ENCODE peak calls at places on chromosomes 5 and 9, in six cellular contexts. M, I, Q, T, D and N are unnamed samples.

GRCh38 chr9:88056876-88057275 is 81.4 kb downstream of the SPATA31C2 start:
- DNase-seq in I (no peak), T (no peak), M (no peak), D (no peak), Q (no peak), N (no peak)

GRCh38 chr5:101590384-101590783 is 687.3 kb upstream of the ST8SIA4 start:
- DNase-seq in T (no peak), Q (no peak), D (no peak), I (no peak), M (peak), N (no peak)

GRCh38 chr9:137663584-137663983 is 44.8 kb downstream of the EHMT1 start:
- DNase-seq in M (no peak), D (no peak), Q (no peak), I (no peak), T (no peak), N (no peak)

GRCh38 chr5:87009146-87009545 is 258.5 kb upstream of the RASA1 start:
- DNase-seq in D (no peak), M (no peak), T (no peak), Q (no peak), I (no peak), N (no peak)

GRCh38 chr9:30039712-30040111 is 2344.7 kb upstream of the ACO1 start:
- DNase-seq in I (no peak), T (no peak), D (no peak), Q (no peak), M (no peak), N (no peak)

GRCh38 chr5:87136096-87136495 is 131.6 kb upstream of the RASA1 start:
- DNase-seq in M (no peak), Q (no peak), D (no peak), I (no peak), T (no peak), N (no peak)

GRCh38 chr9:136328622-136329041 is 1.3 kb downstream of the GPSM1 start:
- DNase-seq in D (peak), I (no peak), T (no peak), M (no peak), Q (no peak), N (no peak)

GRCh38 chr9:3769646-3770045 is 243.8 kb upstream of the RFX3 start:
- DNase-seq in T (no peak), D (no peak), I (no peak), Q (no peak), M (no peak), N (no peak)

GRCh38 chr5:160021818-160022446 is 13.0 kb downstream of the TTC1 start:
- DNase-seq in I (peak), M (peak), D (peak), Q (peak), T (peak), N (peak)

GRCh38 chr5:142747034-142747433 is 23.1 kb upstream of the ARHGAP26 start:
- DNase-seq in Q (no peak), M (no peak), T (no peak), I (no peak), D (no peak), N (no peak)

GRCh38 chr9:100222674-100223073 is 123.6 kb downstream of the INVS start:
- DNase-seq in T (no peak), Q (no peak), M (no peak), D (peak), I (peak), N (no peak)

GRCh38 chr9:35795701-35796100 is 4.3 kb downstream of the NPR2 start:
- DNase-seq in D (no peak), M (no peak), I (no peak), T (no peak), Q (no peak), N (no peak)

GRCh38 chr5:143349127-143349526 is 54.4 kb downstream of the NR3C1 start:
- DNase-seq in D (no peak), I (no peak), M (no peak), Q (no peak), T (no peak), N (no peak)

GRCh38 chr9:129322641-129323375 is 144.7 kb upstream of the IER5L start:
- DNase-seq in T (no peak), I (no peak), Q (no peak), M (no peak), D (no peak), N (no peak)

GRCh38 chr9:134570151-134570621 is 71.4 kb upstream of the COL5A1 start:
- DNase-seq in D (no peak), T (peak), I (no peak), M (no peak), Q (no peak), N (no peak)

GRCh38 chr5:153952893-153953292 is 85.8 kb downstream of the FAM114A2 start:
- DNase-seq in M (no peak), D (no peak), Q (no peak), I (no peak), T (no peak), N (no peak)

GRCh38 chr5:6856658-6857057 is 143.4 kb downstream of the TENT4A start:
- DNase-seq in D (no peak), M (no peak), I (no peak), T (no peak), Q (no peak), N (no peak)

GRCh38 chr9:128007566-128008138 is 26.9 kb upstream of the EEIG1 start:
- DNase-seq in Q (peak), I (no peak), T (no peak), M (no peak), D (peak), N (peak)

GRCh38 chr9:131800885-131801284 is 61.0 kb upstream of the RAPGEF1 start:
- DNase-seq in D (no peak), Q (no peak), T (no peak), I (no peak), M (no peak), N (no peak)

GRCh38 chr5:130885027-130885426 is 280.0 kb downstream of the HINT1 start:
- DNase-seq in M (no peak), Q (no peak), D (no peak), I (no peak), T (no peak), N (peak)

GRCh38 chr9:113572076-113572861 is 108.7 kb downstream of the RGS3 start:
- DNase-seq in D (no peak), M (no peak), T (no peak), Q (peak), I (no peak), N (no peak)

GRCh38 chr5:36666986-36667385 is 60.6 kb downstream of the SLC1A3 start:
- DNase-seq in M (no peak), T (no peak), Q (no peak), I (no peak), D (no peak), N (no peak)

GRCh38 chr9:22208846-22209585 is 199.9 kb upstream of the CDKN2B start:
- DNase-seq in D (no peak), T (no peak), M (no peak), I (no peak), Q (no peak), N (no peak)

GRCh38 chr9:111467778-111468367 is 16.3 kb downstream of the ECPAS start:
- DNase-seq in D (no peak), T (no peak), Q (no peak), M (no peak), I (no peak), N (no peak)

GRCh38 chr5:32311404-32312193 is 1.1 kb downstream of the MTMR12 start:
- DNase-seq in Q (no peak), D (no peak), M (no peak), I (no peak), T (no peak), N (no peak)

DNA sequence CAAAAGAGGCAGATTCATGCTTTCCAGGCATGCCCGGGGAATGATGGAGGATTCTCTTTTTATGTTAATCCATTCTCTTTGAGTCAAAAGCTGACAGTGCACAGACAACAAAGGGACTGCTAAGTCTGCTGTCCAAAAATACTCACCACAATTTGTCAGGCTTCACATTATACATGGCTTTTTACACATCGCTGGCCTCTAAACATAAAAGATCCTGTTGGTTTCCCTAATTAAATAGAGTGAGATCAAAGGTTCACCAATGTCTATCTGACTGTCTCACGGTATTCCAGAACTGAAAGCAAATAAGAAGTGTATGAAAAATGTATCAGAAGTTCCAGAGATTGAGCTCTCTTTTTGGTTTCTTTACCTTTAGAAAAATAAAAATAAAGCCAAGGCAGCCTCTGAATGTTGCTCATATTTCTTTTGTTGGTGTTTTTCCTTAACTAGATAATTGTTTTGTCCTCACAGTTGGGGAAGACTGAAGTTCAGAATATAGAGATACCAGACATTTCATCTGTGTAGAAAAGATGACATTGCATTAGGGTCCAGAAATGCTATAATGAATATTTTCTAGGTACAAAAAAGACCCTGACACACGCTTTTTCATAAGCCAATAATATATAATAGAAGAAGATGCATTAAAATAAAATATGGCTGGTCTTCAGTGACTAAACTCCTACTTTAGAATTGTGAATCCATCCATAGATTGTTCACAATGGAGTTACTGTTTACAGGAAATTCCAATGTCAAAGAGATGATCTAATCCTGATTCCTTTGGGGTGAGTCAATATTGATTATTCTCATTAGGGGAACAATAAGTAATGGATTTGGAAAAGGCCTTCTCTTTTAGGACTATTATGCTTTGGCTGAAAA is 688.2 kb upstream of the CDH6 start:
- DNase-seq in I (no peak), Q (no peak), M (no peak), T (no peak), D (peak), N (peak)
- TF ChIP-seq JUN in I (no peak), Q (no peak), M (no peak), T (peak), D (no peak), N (peak)

GRCh38 chr5:1015545-1015944 is 6.9 kb downstream of the NKD2 start:
- DNase-seq in T (no peak), Q (no peak), M (no peak), D (no peak), I (no peak), N (no peak)
- TF ChIP-seq JUN in T (no peak), Q (no peak), M (no peak), D (no peak), I (no peak), N (no peak)

GRCh38 chr5:150103678-150104549 is 17.6 kb upstream of the CSF1R start:
- DNase-seq in I (no peak), M (no peak), T (no peak), Q (no peak), D (no peak), N (no peak)

GRCh38 chr5:150106669-150107068 is 20.3 kb upstream of the CSF1R start:
- DNase-seq in Q (no peak), I (no peak), M (no peak), T (no peak), D (no peak), N (no peak)

GRCh38 chr5:150107909-150108447 is 21.6 kb upstream of the CSF1R start:
- DNase-seq in M (no peak), I (no peak), D (no peak), T (no peak), Q (no peak), N (no peak)

GRCh38 chr5:150104550-150104870 is 18.2 kb upstream of the CSF1R start:
- DNase-seq in Q (no peak), T (no peak), D (no peak), M (no peak), I (no peak), N (no peak)

DNA sequence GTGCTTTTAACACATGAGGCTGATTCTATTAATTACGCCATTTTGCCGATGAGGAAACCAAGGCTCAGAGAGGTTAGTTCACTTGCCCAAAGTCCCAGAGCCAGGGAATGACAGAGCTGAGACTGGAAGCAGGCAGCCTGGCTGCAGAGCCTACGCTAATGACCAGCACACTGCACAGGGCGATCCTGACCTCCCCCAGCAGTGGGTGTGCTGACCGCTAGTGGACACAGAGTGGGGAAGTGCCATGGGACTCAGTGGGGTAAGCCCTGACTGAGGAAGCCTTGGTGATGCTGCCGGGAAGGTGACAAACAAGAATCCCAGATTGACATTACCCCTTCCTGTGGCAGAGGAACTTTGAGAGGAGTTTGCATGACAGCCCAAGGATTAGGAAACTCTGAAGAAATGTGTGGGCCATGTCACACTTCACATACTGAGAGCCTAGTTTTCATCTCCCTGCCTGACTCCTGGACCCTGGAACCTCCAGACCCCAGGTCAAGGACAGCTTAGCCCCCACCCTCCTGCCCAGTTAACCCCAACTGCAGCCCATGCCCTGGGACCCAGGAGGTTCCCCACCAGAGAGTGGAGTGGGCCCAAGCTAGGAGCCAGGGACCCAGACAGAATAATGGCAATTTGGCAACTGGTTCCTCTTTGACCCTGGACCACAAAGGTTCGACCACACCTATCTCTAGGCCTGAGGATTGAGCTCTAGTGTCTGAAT is 19.7 kb upstream of the CSF1R start:
- DNase-seq in I (no peak), T (no peak), D (no peak), M (no peak), Q (no peak), N (no peak)
- TF ChIP-seq JUN in I (no peak), T (no peak), D (no peak), M (no peak), Q (no peak), N (no peak)

DNA sequence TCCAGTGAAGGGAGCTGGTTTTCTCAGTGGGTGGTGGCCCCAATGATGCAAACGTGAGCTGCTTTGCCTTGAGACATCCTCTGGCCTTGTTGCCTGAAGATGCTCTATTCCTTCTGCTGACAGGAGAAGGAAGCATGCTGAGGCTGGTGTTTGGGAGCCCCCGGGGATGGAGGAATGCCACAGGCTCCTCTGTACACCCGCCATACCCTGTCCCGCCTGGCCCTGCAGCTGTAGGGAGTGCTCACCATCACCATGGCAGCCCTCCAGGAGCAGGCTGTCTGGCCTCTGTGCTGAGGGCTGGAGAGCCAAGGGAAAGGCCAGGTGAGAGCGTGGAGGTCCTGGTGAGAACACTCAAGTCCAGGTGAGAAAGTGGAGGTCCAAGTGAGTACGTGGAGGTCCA is 134.4 kb downstream of the MRPL36 start:
- DNase-seq in I (no peak), D (no peak), T (no peak), Q (no peak), M (no peak), N (no peak)
- TF ChIP-seq JUN in I (no peak), D (no peak), T (no peak), Q (no peak), M (no peak), N (no peak)

DNA sequence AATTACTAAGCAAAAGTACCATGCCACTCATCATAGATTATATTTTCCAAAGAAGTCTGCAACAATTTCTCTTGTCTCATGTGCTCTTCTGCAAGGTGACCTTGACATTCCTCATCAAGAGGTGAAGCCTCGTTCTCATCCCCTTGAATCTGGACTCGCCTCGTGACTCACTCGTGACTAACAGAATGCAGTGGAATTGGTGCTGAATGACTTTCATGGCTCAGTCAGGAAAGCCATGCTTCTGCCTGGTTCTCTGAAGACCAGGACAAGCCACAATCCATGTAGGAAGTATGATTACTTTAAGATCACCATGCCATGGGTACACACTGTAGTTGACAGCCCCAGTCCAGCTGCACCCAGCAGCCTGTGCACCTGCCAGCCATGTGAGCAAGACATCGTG is 335.8 kb downstream of the GADD45G start:
- DNase-seq in D (no peak), T (no peak), Q (no peak), M (no peak), I (no peak), N (no peak)
- TF ChIP-seq JUN in D (no peak), T (no peak), Q (no peak), M (no peak), I (no peak), N (no peak)

DNA sequence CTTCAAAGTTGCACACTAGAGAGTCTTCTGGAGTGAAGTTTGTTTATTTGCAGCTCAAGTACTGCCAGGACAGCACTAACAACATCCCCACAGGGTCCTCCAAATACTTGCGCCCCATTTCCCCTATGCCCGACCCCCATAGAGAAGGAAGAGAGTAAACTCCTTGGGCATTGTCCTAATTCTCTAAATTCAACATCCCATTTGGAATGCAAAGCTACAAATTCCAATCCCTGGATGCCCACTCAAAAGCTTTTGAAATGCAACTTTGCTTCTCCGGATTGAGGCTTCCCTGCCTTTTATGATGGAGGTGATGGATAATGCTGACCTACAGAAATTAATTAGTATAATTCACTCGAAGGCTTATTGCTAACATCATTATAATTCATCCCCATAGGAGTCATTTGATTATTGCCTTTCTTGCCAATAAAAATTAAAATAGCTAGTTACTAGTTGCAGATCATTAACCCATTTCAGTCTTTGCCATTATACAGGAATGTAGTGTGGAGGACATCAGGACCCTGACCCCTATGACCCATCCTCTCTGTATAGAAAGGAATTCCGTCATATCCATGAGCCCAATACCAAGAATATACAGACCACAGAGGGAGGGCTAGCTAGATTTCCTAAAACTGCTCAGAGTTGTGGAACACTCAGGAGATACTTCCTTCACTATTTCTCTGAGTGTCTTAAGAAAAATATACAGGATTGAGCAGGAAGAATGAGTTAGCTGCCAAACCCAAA is 277.6 kb downstream of the ZNF608 start:
- DNase-seq in M (peak), D (no peak), I (no peak), Q (no peak), T (peak), N (no peak)
- TF ChIP-seq JUN in M (no peak), D (no peak), I (no peak), Q (no peak), T (no peak), N (no peak)

DNA sequence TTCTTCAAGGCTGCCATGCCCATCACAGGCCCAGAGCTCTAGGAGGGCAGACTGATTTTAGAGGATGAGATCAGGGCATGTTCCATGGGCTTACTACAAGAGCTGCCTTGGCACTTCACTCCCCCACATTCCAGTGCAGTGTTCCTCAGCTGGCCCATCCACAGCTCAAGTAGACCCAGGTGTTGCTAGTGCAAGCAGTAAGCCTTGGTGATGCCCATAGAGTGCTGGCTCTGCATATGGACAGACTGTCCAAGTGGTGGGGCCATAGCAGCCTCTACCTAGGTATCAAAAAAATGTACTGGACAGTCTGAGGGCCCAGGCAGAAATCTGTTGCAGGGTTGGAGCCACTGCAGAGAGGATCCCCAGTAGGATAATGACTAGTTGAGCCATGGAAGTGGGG is 366.6 kb downstream of the FGF10 start:
- DNase-seq in Q (no peak), T (no peak), I (no peak), D (no peak), M (no peak), N (no peak)
- TF ChIP-seq JUN in Q (no peak), T (no peak), I (no peak), D (no peak), M (no peak), N (no peak)